ENCODE peak calls at places on chromosomes 7 and 10, in eight cellular contexts. F is RWPE1, X is SK-MEL-5, R is colonic mucosa, T is AG04449, W is endothelial cell, U is AG08395, E is NCI-H2081. B is an unnamed sample.
A peak's percentile ranks its signal among the peaks of the same experiment; 100 is the strongest.

GRCh38 chr7:142478479-142479220 is 220.8 kb upstream of the PRSS58 start:
- DNase-seq in F (peak; percentile 15), T (no peak), X (peak; percentile 88), E (peak; percentile 55), R (peak; percentile 58), U (peak; percentile 38), W (peak; percentile 31), B (no peak)

GRCh38 chr10:103445767-103446567 is 6.2 kb downstream of the CALHM2 start:
- DNase-seq in X (no peak), R (peak; percentile 40), W (no peak), F (no peak), E (no peak), U (peak; percentile 82), T (no peak), B (no peak)

GRCh38 chr7:27152816-27153486 is 568 bp upstream of the HOXA3 start:
- DNase-seq in U (no peak), R (peak; percentile 30), E (no peak), W (no peak), X (no peak), T (no peak), F (no peak), B (no peak)

GRCh38 chr7:99997545-99998137 is 17.8 kb upstream of the ZKSCAN1 start:
- DNase-seq in R (peak; percentile 57), W (peak; percentile 33), E (no peak), U (peak; percentile 28), T (no peak), X (no peak), F (no peak), B (no peak)

GRCh38 chr7:44052771-44053365 is 8.4 kb downstream of the DBNL start:
- DNase-seq in U (no peak), T (no peak), F (no peak), E (no peak), X (no peak), W (no peak), R (no peak), B (no peak)

GRCh38 chr7:28103984-28104628 is 76.5 kb downstream of the JAZF1 start:
- DNase-seq in X (no peak), W (no peak), T (no peak), U (no peak), F (peak; percentile 17), E (no peak), R (no peak), B (no peak)

GRCh38 chr7:139777948-139778841 is at the start of gene HIPK2:
- DNase-seq in E (peak; percentile 86), W (peak; percentile 75), F (peak; percentile 64), T (no peak), X (peak; percentile 82), R (peak; percentile 77), U (peak; percentile 80), B (no peak)

GRCh38 chr7:111668711-111669110 is 106.4 kb upstream of the IMMP2L start:
- DNase-seq in E (no peak), U (no peak), R (no peak), X (no peak), F (no peak), W (no peak), T (no peak), B (no peak)

GRCh38 chr7:51209426-51209825 is 107.2 kb downstream of the COBL start:
- DNase-seq in E (no peak), R (no peak), X (no peak), F (no peak), U (no peak), W (no peak), T (no peak), B (no peak)

GRCh38 chr10:68938117-68938516 is 17.9 kb upstream of the DDX21 start:
- DNase-seq in E (no peak), X (no peak), T (no peak), U (no peak), F (no peak), R (no peak), W (no peak), B (no peak)

GRCh38 chr7:25246306-25246705 is 18.0 kb upstream of the NPVF start:
- DNase-seq in R (no peak), U (no peak), W (no peak), F (no peak), E (no peak), T (no peak), X (no peak), B (no peak)

GRCh38 chr7:11155883-11156282 is 182.2 kb downstream of the PHF14 start:
- DNase-seq in R (no peak), T (peak; percentile 12), E (no peak), F (no peak), U (peak; percentile 5), W (no peak), X (no peak), B (no peak)

GRCh38 chr7:122702872-122703510 is at the start of gene RNF148:
- DNase-seq in U (no peak), X (no peak), T (no peak), W (no peak), E (no peak), F (no peak), R (no peak), B (no peak)

GRCh38 chr7:47940482-47941001 is 7.7 kb downstream of the PKD1L1 start:
- DNase-seq in T (no peak), R (peak; percentile 77), W (no peak), F (no peak), E (no peak), U (peak; percentile 92), X (no peak), B (no peak)

GRCh38 chr7:38870147-38870546 is 38.8 kb downstream of the VPS41 start:
- DNase-seq in T (no peak), F (no peak), U (no peak), R (no peak), E (no peak), W (no peak), X (no peak), B (no peak)

GRCh38 chr10:35384265-35384868 is 48.1 kb downstream of the CCNY start:
- DNase-seq in T (no peak), F (peak; percentile 21), X (no peak), R (no peak), U (peak; percentile 45), E (no peak), W (no peak), B (no peak)

GRCh38 chr7:137590071-137590470 is 246.5 kb upstream of the PTN start:
- DNase-seq in E (no peak), X (no peak), F (no peak), R (no peak), T (no peak), W (no peak), U (no peak), B (no peak)

GRCh38 chr10:59655309-59655708 is 54.3 kb downstream of the SLC16A9 start:
- DNase-seq in W (no peak), X (no peak), R (no peak), U (no peak), E (no peak), T (no peak), F (no peak), B (no peak)

GRCh38 chr7:30841025-30841735 is 70.0 kb downstream of the MINDY4 start:
- DNase-seq in W (no peak), U (no peak), X (no peak), R (no peak), E (no peak), F (no peak), T (no peak), B (no peak)

GRCh38 chr7:134533288-134533771 is 6.0 kb downstream of the AKR1B10 start:
- DNase-seq in F (peak; percentile 27), R (no peak), W (no peak), U (no peak), T (no peak), X (no peak), E (no peak), B (no peak)

GRCh38 chr7:106781007-106781406 is 84.1 kb upstream of the PIK3CG start:
- DNase-seq in E (no peak), R (no peak), U (no peak), F (no peak), W (no peak), T (no peak), X (no peak), B (no peak)

GRCh38 chr7:76356823-76357222 is 2.0 kb downstream of the YWHAG start:
- DNase-seq in T (no peak), R (no peak), E (peak; percentile 85), W (no peak), U (no peak), F (peak; percentile 52), X (peak; percentile 53), B (no peak)

GRCh38 chr7:94276797-94277196 is 117.9 kb upstream of the COL1A2 start:
- DNase-seq in U (peak; percentile 44), X (peak; percentile 76), R (no peak), E (peak; percentile 53), T (no peak), F (no peak), W (no peak), B (no peak)

GRCh38 chr7:112420236-112420945 is 29.9 kb upstream of the IFRD1 start:
- DNase-seq in T (no peak), E (peak; percentile 67), X (peak; percentile 37), W (no peak), U (peak; percentile 40), R (no peak), F (peak; percentile 33), B (no peak)

GRCh38 chr10:18424200-18424599 is 227.2 kb downstream of the NSUN6 start:
- DNase-seq in T (no peak), E (no peak), W (no peak), F (no peak), R (no peak), U (no peak), X (no peak), B (no peak)

GRCh38 chr10:26835025-26835424 is 25.7 kb downstream of the ABI1 start:
- DNase-seq in X (no peak), E (no peak), W (no peak), U (no peak), R (no peak), T (no peak), F (no peak), B (no peak)

GRCh38 chr10:102065561-102066420 is 642 bp downstream of the HPS6 start:
- DNase-seq in E (peak; percentile 3), R (peak; percentile 26), T (no peak), U (peak; percentile 20), X (peak; percentile 3), F (no peak), W (peak; percentile 58), B (no peak)

GRCh38 chr10:91702586-91703088 is 69.8 kb upstream of the PPP1R3C start:
- DNase-seq in T (no peak), E (no peak), F (no peak), W (no peak), U (no peak), X (no peak), R (no peak), B (no peak)

GRCh38 chr10:111481271-111482073 is 404.6 kb downstream of the ADRA2A start:
- DNase-seq in T (no peak), R (no peak), X (peak; percentile 7), W (no peak), F (peak; percentile 13), U (no peak), E (peak; percentile 27), B (no peak)

GRCh38 chr10:88866454-88866853 is 13.6 kb upstream of the STAMBPL1 start:
- DNase-seq in U (no peak), F (no peak), X (no peak), E (no peak), W (no peak), T (no peak), R (no peak), B (no peak)

GRCh38 chr10:86579883-86580548 is 58.4 kb upstream of the WAPL start:
- DNase-seq in W (no peak), X (no peak), F (no peak), E (no peak), U (no peak), T (no peak), R (no peak), B (no peak)

GRCh38 chr7:113392841-113393540 is 274.6 kb upstream of the SMIM30 start:
- DNase-seq in E (peak; percentile 56), X (no peak), U (no peak), F (no peak), R (no peak), W (no peak), T (no peak), B (no peak)

GRCh38 chr10:98340946-98341345 is 73.0 kb upstream of the LOXL4 start:
- DNase-seq in W (no peak), F (no peak), R (no peak), U (no peak), E (no peak), X (peak; percentile 17), T (no peak), B (no peak)

GRCh38 chr7:110698576-110698975 is 392.4 kb upstream of the LRRN3 start:
- DNase-seq in T (no peak), E (no peak), X (no peak), R (no peak), F (no peak), U (no peak), W (no peak), B (no peak)

B was measured in HS-27A.